ENCODE peak calls at places on chromosome 13, in seven cellular contexts. G is mesenchymal stem cell, T is astrocyte of the spinal cord, W is omental fat pad, C is cardiac fibroblast, S is hypothalamus, H is progenitor cell of endocrine pancreas. M is an unnamed sample.

GRCh38 chr13:41707192-41707858 is 250.0 kb downstream of the RGCC start:
- DNase-seq in S (no peak), C (no peak), G (no peak), W (no peak), T (no peak), H (no peak), M (no peak)

GRCh38 chr13:102688306-102688973 is 6.4 kb downstream of the METTL21C start:
- DNase-seq in C (no peak), T (no peak), S (no peak), H (no peak), G (no peak), W (no peak), M (no peak)

GRCh38 chr13:24459234-24459633 is 53.3 kb downstream of the PARP4 start:
- DNase-seq in H (no peak), W (no peak), T (peak; percentile 65), G (peak; percentile 61), C (peak; percentile 70), S (no peak), M (no peak)

GRCh38 chr13:72970956-72971355 is 87.8 kb upstream of the KLF5 start:
- DNase-seq in C (peak; percentile 27), T (peak; percentile 44), G (no peak), H (no peak), S (no peak), W (no peak), M (no peak)

GRCh38 chr13:50670847-50671542 is 172.5 kb downstream of the DLEU7 start:
- DNase-seq in G (no peak), S (no peak), H (no peak), W (no peak), T (no peak), C (no peak), M (no peak)

GRCh38 chr13:76795701-76796695 is 90.2 kb downstream of the KCTD12 start:
- DNase-seq in S (no peak), W (no peak), T (peak; percentile 28), G (peak; percentile 47), H (no peak), C (peak; percentile 32), M (no peak)

GRCh38 chr13:25927363-25927762 is 124.5 kb downstream of the SHISA2 start:
- DNase-seq in G (no peak), W (no peak), T (no peak), C (no peak), S (no peak), H (no peak), M (no peak)

GRCh38 chr13:24911135-24911524 is 147.2 kb downstream of the RNF17 start:
- DNase-seq in T (peak; percentile 52), G (peak; percentile 72), W (no peak), S (no peak), C (peak; percentile 75), H (no peak), M (no peak)

GRCh38 chr13:111541345-111541744 is 220.9 kb downstream of the TEX29 start:
- DNase-seq in H (no peak), S (no peak), T (no peak), C (no peak), W (no peak), G (no peak), M (no peak)

GRCh38 chr13:101382701-101383100 is 33.6 kb downstream of the NALCN start:
- DNase-seq in W (no peak), G (no peak), C (peak; percentile 8), T (no peak), S (no peak), H (no peak), M (no peak)

GRCh38 chr13:45325806-45326205 is 15.2 kb downstream of the TPT1 start:
- DNase-seq in T (peak; percentile 84), S (peak; percentile 47), W (no peak), H (no peak), G (peak; percentile 95), C (peak; percentile 94), M (no peak)

GRCh38 chr13:75347925-75348324 is 134.0 kb downstream of the TBC1D4 start:
- DNase-seq in T (no peak), G (no peak), H (no peak), W (no peak), C (peak; percentile 41), S (no peak), M (no peak)

GRCh38 chr13:52345048-52345447 is 60.9 kb downstream of the THSD1 start:
- DNase-seq in C (peak; percentile 65), T (peak; percentile 61), G (no peak), H (no peak), W (no peak), S (no peak), M (no peak)

GRCh38 chr13:64314286-64314685 is 2898.6 kb upstream of the PCDH20 start:
- DNase-seq in W (no peak), C (peak; percentile 21), S (no peak), T (peak; percentile 34), H (no peak), G (peak; percentile 1), M (no peak)

GRCh38 chr13:77732287-77732686 is 34.8 kb downstream of the SLAIN1 start:
- DNase-seq in T (no peak), W (no peak), C (no peak), S (no peak), G (no peak), H (no peak), M (no peak)

GRCh38 chr13:51019026-51019425 is 92.0 kb downstream of the C13orf42 start:
- DNase-seq in T (no peak), G (no peak), S (no peak), W (no peak), C (no peak), H (no peak), M (no peak)

GRCh38 chr13:109789262-109789661 is 2.9 kb upstream of the IRS2 start:
- DNase-seq in T (no peak), W (no peak), G (no peak), C (no peak), S (peak; percentile 44), H (no peak), M (no peak)

GRCh38 chr13:109844396-109844795 is 58.0 kb upstream of the IRS2 start:
- DNase-seq in T (peak; percentile 55), C (peak; percentile 39), W (no peak), S (no peak), H (no peak), G (peak; percentile 37), M (no peak)

GRCh38 chr13:106103779-106104178 is 431.7 kb downstream of the EFNB2 start:
- DNase-seq in W (no peak), T (peak; percentile 83), G (peak; percentile 84), C (peak; percentile 88), H (no peak), S (no peak), M (no peak)

GRCh38 chr13:48496796-48497195 is 36.1 kb downstream of the RCBTB2 start:
- DNase-seq in S (no peak), G (no peak), W (no peak), T (no peak), H (no peak), C (no peak), M (no peak)

GRCh38 chr13:110376120-110376519 is 69.0 kb downstream of the COL4A2 start:
- DNase-seq in T (no peak), C (no peak), G (peak; percentile 40), H (no peak), S (no peak), W (no peak), M (no peak)

GRCh38 chr13:114019367-114019766 is 45.5 kb upstream of the C13orf46 start:
- DNase-seq in H (no peak), W (no peak), T (no peak), S (no peak), G (no peak), C (peak; percentile 22), M (no peak)

GRCh38 chr13:44719857-44720671 is 143.9 kb upstream of the TSC22D1 start:
- DNase-seq in T (peak; percentile 96), S (no peak), G (peak; percentile 36), W (no peak), C (peak; percentile 91), H (no peak), M (no peak)

GRCh38 chr13:31110617-31111016 is 51.1 kb downstream of the HSPH1 start:
- DNase-seq in S (no peak), C (no peak), H (no peak), G (no peak), T (no peak), W (no peak), M (no peak)

GRCh38 chr13:34372581-34372980 is 554.6 kb downstream of the RFC3 start:
- DNase-seq in S (no peak), G (no peak), W (no peak), T (no peak), C (no peak), H (no peak), M (no peak)

GRCh38 chr13:105159794-105160193 is 1375.7 kb downstream of the EFNB2 start:
- DNase-seq in C (no peak), H (no peak), G (no peak), W (no peak), T (no peak), S (no peak), M (no peak)